ENCODE peak calls at places on chromosomes 16 and 17, in nine cellular contexts. Z is gastrocnemius medialis; K is CD8-positive, alpha-beta T cell; T is fibroblast of mammary gland; P is HL-60; S is stimulated activated naive B cell treated with anti-CD40 and anti-IgM and Interleukin-4, amounts not matched to agents 10 μg/mL and 1 μg/mL and 100 μg/mL, for 72 hours; F is brain microvascular endothelial cell; E is stimulated activated CD8-positive, alpha-beta memory T cell treated with anti-CD3 and anti-CD28 coated beads, Interleukin-2, amount 100 ng/mL, for 1 hour; R is stimulated activated CD4-positive, alpha-beta T cell treated with anti-CD3 and anti-CD28 coated beads, Interleukin-1b, Interleukin-23, amount 100 ng/mL, for 1 hour. Y is an unnamed sample.
A peak's percentile ranks its signal among the peaks of the same experiment; 100 is the strongest.

GRCh38 chr17:43994272-43995149 is 9.9 kb upstream of the NAGS start:
- DNase-seq in K (peak; percentile 65), R (no peak), S (peak; percentile 52), F (peak; percentile 56), T (peak; percentile 62), E (peak; percentile 33), Z (peak; percentile 44), P (no peak), Y (peak; percentile 85)

GRCh38 chr17:51486091-51486490 is 225.7 kb downstream of the UTP18 start:
- DNase-seq in K (no peak), Z (no peak), P (no peak), S (no peak), R (no peak), E (no peak), T (no peak), F (no peak), Y (peak; percentile 60)

GRCh38 chr17:31291820-31292219 is 5.2 kb downstream of the OMG start:
- DNase-seq in F (peak; percentile 58), P (no peak), R (no peak), Z (no peak), S (no peak), E (no peak), T (no peak), K (no peak), Y (no peak)

GRCh38 chr16:181668-182021 is 1.4 kb downstream of the HBQ1 start:
- DNase-seq in P (no peak), F (no peak), S (no peak), R (no peak), Z (no peak), E (no peak), K (no peak), T (peak; percentile 19), Y (no peak)

GRCh38 chr17:16886655-16887322 is 85.1 kb downstream of the TNFRSF13B start:
- DNase-seq in P (no peak), E (no peak), Z (no peak), R (no peak), T (no peak), S (no peak), K (no peak), F (no peak), Y (no peak)

GRCh38 chr17:11559601-11560000 is 38.7 kb upstream of the DNAH9 start:
- DNase-seq in S (no peak), T (no peak), K (no peak), P (no peak), Z (no peak), E (no peak), R (no peak), F (no peak), Y (no peak)

GRCh38 chr16:85555549-85556455 is 57.3 kb upstream of the GSE1 start:
- DNase-seq in R (no peak), Z (no peak), K (peak; percentile 45), E (no peak), P (no peak), S (peak; percentile 18), F (peak; percentile 42), T (peak; percentile 30), Y (peak; percentile 70)

GRCh38 chr16:15650698-15651161 is 685 bp downstream of the NDE1 start:
- DNase-seq in K (peak; percentile 38), F (no peak), R (no peak), S (no peak), Z (no peak), P (no peak), E (peak; percentile 15), T (peak; percentile 22), Y (peak; percentile 15)

GRCh38 chr16:17328971-17329370 is 141.8 kb downstream of the XYLT1 start:
- DNase-seq in S (no peak), Z (no peak), E (no peak), K (no peak), P (no peak), F (no peak), T (peak; percentile 75), R (no peak), Y (peak; percentile 48)

GRCh38 chr16:47713225-47713595 is 252.1 kb downstream of the PHKB start:
- DNase-seq in S (no peak), R (no peak), E (no peak), F (peak; percentile 83), K (no peak), P (no peak), T (peak; percentile 96), Z (no peak), Y (no peak)